ENCODE peak calls at places on chromosomes 4 and X, in ten cellular contexts. One of them, this sample, is unnamed. For H3K9me3, the result is how much of the 10 kb centered on the place peaks cover.

GRCh38 chr4:535181-535923 is 36.3 kb downstream of the PIGG start:
- DNase-seq in AG04450: no peak
- DNase-seq in effector memory CD4-positive, alpha-beta T cell: no peak
- DNase-seq in neural progenitor cell: no peak
- DNase-seq in spleen: peak
- DNase-seq in upper lobe of right lung: no peak
- DNase-seq in stomach: no peak
- DNase-seq in CD4-positive, alpha-beta T cell: no peak
- DNase-seq in breast epithelium: no peak
- DNase-seq in CD8-positive, alpha-beta memory T cell: no peak
- DNase-seq in this sample: no peak

GRCh38 chr4:19700951-19701350 is 550.8 kb upstream of the SLIT2 start:
- DNase-seq in AG04450: no peak
- DNase-seq in effector memory CD4-positive, alpha-beta T cell: no peak
- DNase-seq in neural progenitor cell: no peak
- DNase-seq in spleen: no peak
- DNase-seq in upper lobe of right lung: no peak
- DNase-seq in stomach: no peak
- DNase-seq in CD4-positive, alpha-beta T cell: no peak
- DNase-seq in breast epithelium: no peak
- DNase-seq in CD8-positive, alpha-beta memory T cell: no peak
- DNase-seq in this sample: no peak

GRCh38 chrX:47174846-47175587 is 18.6 kb upstream of the UBA1 start:
- DNase-seq in AG04450: no peak
- DNase-seq in effector memory CD4-positive, alpha-beta T cell: no peak
- DNase-seq in neural progenitor cell: no peak
- DNase-seq in spleen: peak
- DNase-seq in upper lobe of right lung: no peak
- DNase-seq in stomach: no peak
- DNase-seq in CD4-positive, alpha-beta T cell: no peak
- DNase-seq in breast epithelium: no peak
- DNase-seq in CD8-positive, alpha-beta memory T cell: no peak
- DNase-seq in this sample: no peak

GRCh38 chrX:41333994-41334865 is at the start of gene DDX3X:
- DNase-seq in AG04450: peak
- DNase-seq in effector memory CD4-positive, alpha-beta T cell: peak
- DNase-seq in neural progenitor cell: peak
- DNase-seq in spleen: peak
- DNase-seq in upper lobe of right lung: peak
- DNase-seq in stomach: peak
- DNase-seq in CD4-positive, alpha-beta T cell: peak
- DNase-seq in breast epithelium: peak
- DNase-seq in CD8-positive, alpha-beta memory T cell: peak
- DNase-seq in this sample: peak

GRCh38 chrX:34770511-34770910 is 113.4 kb upstream of the TMEM47 start:
- DNase-seq in AG04450: no peak
- DNase-seq in effector memory CD4-positive, alpha-beta T cell: no peak
- DNase-seq in neural progenitor cell: no peak
- DNase-seq in spleen: no peak
- DNase-seq in upper lobe of right lung: no peak
- DNase-seq in stomach: no peak
- DNase-seq in CD4-positive, alpha-beta T cell: no peak
- DNase-seq in breast epithelium: no peak
- DNase-seq in CD8-positive, alpha-beta memory T cell: no peak
- DNase-seq in this sample: no peak

GRCh38 chr4:104490096-104490769 is 4.5 kb downstream of the CXXC4 start:
- DNase-seq in AG04450: no peak
- DNase-seq in effector memory CD4-positive, alpha-beta T cell: no peak
- DNase-seq in neural progenitor cell: peak
- DNase-seq in spleen: no peak
- DNase-seq in upper lobe of right lung: peak
- DNase-seq in stomach: no peak
- DNase-seq in CD4-positive, alpha-beta T cell: no peak
- DNase-seq in breast epithelium: no peak
- DNase-seq in CD8-positive, alpha-beta memory T cell: no peak
- DNase-seq in this sample: no peak

GRCh38 chr4:84971319-84971932 is 4.9 kb upstream of the WDFY3 start:
- DNase-seq in AG04450: no peak
- DNase-seq in effector memory CD4-positive, alpha-beta T cell: no peak
- DNase-seq in neural progenitor cell: peak
- DNase-seq in spleen: no peak
- DNase-seq in upper lobe of right lung: no peak
- DNase-seq in stomach: no peak
- DNase-seq in CD4-positive, alpha-beta T cell: no peak
- DNase-seq in breast epithelium: no peak
- DNase-seq in CD8-positive, alpha-beta memory T cell: no peak
- DNase-seq in this sample: no peak

GRCh38 chrX:51395807-51396728 is 63.4 kb downstream of the NUDT10 start:
- DNase-seq in AG04450: no peak
- DNase-seq in effector memory CD4-positive, alpha-beta T cell: peak
- DNase-seq in neural progenitor cell: no peak
- DNase-seq in spleen: peak
- DNase-seq in upper lobe of right lung: peak
- DNase-seq in stomach: no peak
- DNase-seq in CD4-positive, alpha-beta T cell: peak
- DNase-seq in breast epithelium: no peak
- DNase-seq in CD8-positive, alpha-beta memory T cell: peak
- DNase-seq in this sample: peak

GRCh38 chr4:138790993-138791392 is 224.6 kb upstream of the NOCT start:
- DNase-seq in AG04450: no peak
- DNase-seq in effector memory CD4-positive, alpha-beta T cell: no peak
- DNase-seq in neural progenitor cell: no peak
- DNase-seq in spleen: no peak
- DNase-seq in upper lobe of right lung: no peak
- DNase-seq in stomach: no peak
- DNase-seq in CD4-positive, alpha-beta T cell: no peak
- DNase-seq in breast epithelium: no peak
- DNase-seq in CD8-positive, alpha-beta memory T cell: no peak
- DNase-seq in this sample: no peak

GRCh38 chr4:147776600-147777175 is 44.8 kb downstream of the ARHGAP10 start:
- DNase-seq in AG04450: no peak
- DNase-seq in effector memory CD4-positive, alpha-beta T cell: no peak
- DNase-seq in neural progenitor cell: no peak
- DNase-seq in spleen: no peak
- DNase-seq in upper lobe of right lung: no peak
- DNase-seq in stomach: no peak
- DNase-seq in CD4-positive, alpha-beta T cell: no peak
- DNase-seq in breast epithelium: no peak
- DNase-seq in CD8-positive, alpha-beta memory T cell: no peak
- DNase-seq in this sample: no peak

GRCh38 chrX:9816094-9816700 is 30.0 kb downstream of the SHROOM2 start:
- DNase-seq in AG04450: no peak
- DNase-seq in effector memory CD4-positive, alpha-beta T cell: no peak
- DNase-seq in neural progenitor cell: no peak
- DNase-seq in spleen: peak
- DNase-seq in upper lobe of right lung: no peak
- DNase-seq in stomach: no peak
- DNase-seq in CD4-positive, alpha-beta T cell: no peak
- DNase-seq in breast epithelium: no peak
- DNase-seq in CD8-positive, alpha-beta memory T cell: no peak
- DNase-seq in this sample: no peak

GRCh38 chr4:24856586-24856985 is 56.3 kb downstream of the CCDC149 start:
- DNase-seq in AG04450: peak
- DNase-seq in effector memory CD4-positive, alpha-beta T cell: no peak
- DNase-seq in neural progenitor cell: peak
- DNase-seq in spleen: no peak
- DNase-seq in upper lobe of right lung: no peak
- DNase-seq in stomach: no peak
- DNase-seq in CD4-positive, alpha-beta T cell: no peak
- DNase-seq in breast epithelium: no peak
- DNase-seq in CD8-positive, alpha-beta memory T cell: no peak
- DNase-seq in this sample: no peak

GRCh38 chr4:80197601-80198444 is 520 bp downstream of the PRDM8 start:
- DNase-seq in AG04450: no peak
- DNase-seq in effector memory CD4-positive, alpha-beta T cell: no peak
- DNase-seq in neural progenitor cell: peak
- DNase-seq in spleen: peak
- DNase-seq in upper lobe of right lung: peak
- DNase-seq in stomach: no peak
- DNase-seq in CD4-positive, alpha-beta T cell: no peak
- DNase-seq in breast epithelium: no peak
- DNase-seq in CD8-positive, alpha-beta memory T cell: no peak
- DNase-seq in this sample: no peak

GRCh38 chrX:24993887-24994286 is 21.9 kb downstream of the ARX start:
- DNase-seq in AG04450: no peak
- DNase-seq in effector memory CD4-positive, alpha-beta T cell: no peak
- DNase-seq in neural progenitor cell: peak
- DNase-seq in spleen: no peak
- DNase-seq in upper lobe of right lung: no peak
- DNase-seq in stomach: no peak
- DNase-seq in CD4-positive, alpha-beta T cell: no peak
- DNase-seq in breast epithelium: no peak
- DNase-seq in CD8-positive, alpha-beta memory T cell: no peak
- DNase-seq in this sample: no peak

GRCh38 chr4:186689476-186689875 is 34.2 kb downstream of the FAT1 start:
- DNase-seq in AG04450: no peak
- DNase-seq in effector memory CD4-positive, alpha-beta T cell: no peak
- DNase-seq in neural progenitor cell: no peak
- DNase-seq in spleen: no peak
- DNase-seq in upper lobe of right lung: peak
- DNase-seq in stomach: no peak
- DNase-seq in CD4-positive, alpha-beta T cell: no peak
- DNase-seq in breast epithelium: no peak
- DNase-seq in CD8-positive, alpha-beta memory T cell: no peak
- DNase-seq in this sample: no peak

GRCh38 chr4:14348506-14348905 is 653.8 kb upstream of the CPEB2 start:
- DNase-seq in AG04450: no peak
- DNase-seq in effector memory CD4-positive, alpha-beta T cell: no peak
- DNase-seq in neural progenitor cell: no peak
- DNase-seq in spleen: no peak
- DNase-seq in upper lobe of right lung: no peak
- DNase-seq in stomach: no peak
- DNase-seq in CD4-positive, alpha-beta T cell: no peak
- DNase-seq in breast epithelium: no peak
- DNase-seq in CD8-positive, alpha-beta memory T cell: no peak
- DNase-seq in this sample: no peak
- H3K9me3 ChIP-seq in AG04450: under half
- H3K9me3 ChIP-seq in effector memory CD4-positive, alpha-beta T cell: under half
- H3K9me3 ChIP-seq in neural progenitor cell: under half
- H3K9me3 ChIP-seq in spleen: under half
- H3K9me3 ChIP-seq in upper lobe of right lung: under half
- H3K9me3 ChIP-seq in stomach: under half
- H3K9me3 ChIP-seq in CD4-positive, alpha-beta T cell: under half
- H3K9me3 ChIP-seq in breast epithelium: under half
- H3K9me3 ChIP-seq in CD8-positive, alpha-beta memory T cell: under half
- H3K9me3 ChIP-seq in this sample: under half

GRCh38 chr4:82381661-82382284 is 8.0 kb upstream of the HNRNPD start:
- DNase-seq in AG04450: no peak
- DNase-seq in effector memory CD4-positive, alpha-beta T cell: no peak
- DNase-seq in neural progenitor cell: no peak
- DNase-seq in spleen: no peak
- DNase-seq in upper lobe of right lung: no peak
- DNase-seq in stomach: no peak
- DNase-seq in CD4-positive, alpha-beta T cell: no peak
- DNase-seq in breast epithelium: no peak
- DNase-seq in CD8-positive, alpha-beta memory T cell: no peak
- DNase-seq in this sample: no peak
- H3K9me3 ChIP-seq in AG04450: under half
- H3K9me3 ChIP-seq in effector memory CD4-positive, alpha-beta T cell: under half
- H3K9me3 ChIP-seq in neural progenitor cell: under half
- H3K9me3 ChIP-seq in spleen: under half
- H3K9me3 ChIP-seq in upper lobe of right lung: under half
- H3K9me3 ChIP-seq in stomach: under half
- H3K9me3 ChIP-seq in CD4-positive, alpha-beta T cell: under half
- H3K9me3 ChIP-seq in breast epithelium: under half
- H3K9me3 ChIP-seq in CD8-positive, alpha-beta memory T cell: under half
- H3K9me3 ChIP-seq in this sample: under half

DNA sequence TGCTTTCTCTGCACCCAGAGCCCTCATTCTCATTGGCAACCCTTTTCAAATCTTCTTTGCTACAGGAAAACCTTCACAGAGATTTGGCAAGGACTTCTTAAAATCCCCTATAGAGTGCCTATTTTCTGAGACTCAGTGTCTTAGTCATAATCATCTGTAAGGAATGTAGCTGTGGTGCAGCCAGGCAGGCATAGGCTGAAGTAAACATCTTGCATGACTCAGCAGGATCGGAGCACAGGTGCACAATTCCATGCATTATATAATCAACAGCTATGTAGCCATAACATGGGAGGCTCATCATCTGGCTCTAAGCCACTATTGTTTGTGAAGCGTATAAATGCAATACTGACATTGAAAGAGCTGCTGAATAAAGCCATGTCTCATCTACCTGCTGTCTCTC is 368.8 kb downstream of the MAGEE1 start:
- DNase-seq in AG04450: no peak
- DNase-seq in effector memory CD4-positive, alpha-beta T cell: no peak
- DNase-seq in neural progenitor cell: no peak
- DNase-seq in spleen: no peak
- DNase-seq in upper lobe of right lung: no peak
- DNase-seq in stomach: no peak
- DNase-seq in CD4-positive, alpha-beta T cell: no peak
- DNase-seq in breast epithelium: no peak
- DNase-seq in CD8-positive, alpha-beta memory T cell: no peak
- DNase-seq in this sample: no peak
- H3K9me3 ChIP-seq in AG04450: under half
- H3K9me3 ChIP-seq in effector memory CD4-positive, alpha-beta T cell: under half
- H3K9me3 ChIP-seq in neural progenitor cell: under half
- H3K9me3 ChIP-seq in spleen: under half
- H3K9me3 ChIP-seq in upper lobe of right lung: under half
- H3K9me3 ChIP-seq in stomach: under half
- H3K9me3 ChIP-seq in CD4-positive, alpha-beta T cell: under half
- H3K9me3 ChIP-seq in breast epithelium: under half
- H3K9me3 ChIP-seq in CD8-positive, alpha-beta memory T cell: under half
- H3K9me3 ChIP-seq in this sample: under half

GRCh38 chr4:13540446-13541175 is 3.7 kb downstream of the NKX3-2 start:
- DNase-seq in AG04450: no peak
- DNase-seq in effector memory CD4-positive, alpha-beta T cell: no peak
- DNase-seq in neural progenitor cell: no peak
- DNase-seq in spleen: no peak
- DNase-seq in upper lobe of right lung: no peak
- DNase-seq in stomach: no peak
- DNase-seq in CD4-positive, alpha-beta T cell: no peak
- DNase-seq in breast epithelium: no peak
- DNase-seq in CD8-positive, alpha-beta memory T cell: no peak
- DNase-seq in this sample: no peak

GRCh38 chr4:13539721-13540445 is 4.4 kb downstream of the NKX3-2 start:
- DNase-seq in AG04450: no peak
- DNase-seq in effector memory CD4-positive, alpha-beta T cell: no peak
- DNase-seq in neural progenitor cell: no peak
- DNase-seq in spleen: no peak
- DNase-seq in upper lobe of right lung: no peak
- DNase-seq in stomach: no peak
- DNase-seq in CD4-positive, alpha-beta T cell: no peak
- DNase-seq in breast epithelium: no peak
- DNase-seq in CD8-positive, alpha-beta memory T cell: no peak
- DNase-seq in this sample: no peak

GRCh38 chr4:13542577-13543042 is 1.7 kb downstream of the NKX3-2 start:
- DNase-seq in AG04450: no peak
- DNase-seq in effector memory CD4-positive, alpha-beta T cell: no peak
- DNase-seq in neural progenitor cell: no peak
- DNase-seq in spleen: peak
- DNase-seq in upper lobe of right lung: no peak
- DNase-seq in stomach: no peak
- DNase-seq in CD4-positive, alpha-beta T cell: no peak
- DNase-seq in breast epithelium: no peak
- DNase-seq in CD8-positive, alpha-beta memory T cell: no peak
- DNase-seq in this sample: no peak

GRCh38 chr4:13541720-13542576 is 2.4 kb downstream of the NKX3-2 start:
- DNase-seq in AG04450: no peak
- DNase-seq in effector memory CD4-positive, alpha-beta T cell: no peak
- DNase-seq in neural progenitor cell: peak
- DNase-seq in spleen: peak
- DNase-seq in upper lobe of right lung: no peak
- DNase-seq in stomach: no peak
- DNase-seq in CD4-positive, alpha-beta T cell: no peak
- DNase-seq in breast epithelium: no peak
- DNase-seq in CD8-positive, alpha-beta memory T cell: no peak
- DNase-seq in this sample: no peak

GRCh38 chr4:13541176-13541604 is 3.1 kb downstream of the NKX3-2 start:
- DNase-seq in AG04450: no peak
- DNase-seq in effector memory CD4-positive, alpha-beta T cell: no peak
- DNase-seq in neural progenitor cell: no peak
- DNase-seq in spleen: no peak
- DNase-seq in upper lobe of right lung: no peak
- DNase-seq in stomach: no peak
- DNase-seq in CD4-positive, alpha-beta T cell: no peak
- DNase-seq in breast epithelium: no peak
- DNase-seq in CD8-positive, alpha-beta memory T cell: no peak
- DNase-seq in this sample: no peak
- H3K9me3 ChIP-seq in AG04450: under half
- H3K9me3 ChIP-seq in effector memory CD4-positive, alpha-beta T cell: under half
- H3K9me3 ChIP-seq in neural progenitor cell: under half
- H3K9me3 ChIP-seq in spleen: under half
- H3K9me3 ChIP-seq in upper lobe of right lung: under half
- H3K9me3 ChIP-seq in stomach: under half
- H3K9me3 ChIP-seq in CD4-positive, alpha-beta T cell: under half
- H3K9me3 ChIP-seq in breast epithelium: under half
- H3K9me3 ChIP-seq in CD8-positive, alpha-beta memory T cell: under half
- H3K9me3 ChIP-seq in this sample: under half

This sample was measured in T-helper 17 cell.